ENCODE peak calls at places on chromosome 21, in nine cellular contexts. N is K562, E is PC-3, L is upper lobe of right lung, R is mammary epithelial cell, O is cardiac muscle cell, F is cardiac fibroblast, A is GM06990, C is dorsolateral prefrontal cortex. D is an unnamed sample.

GRCh38 chr21:16865612-16866011 is 647.2 kb upstream of the CXADR start:
- DNase-seq in N (no peak), E (no peak), L (no peak), R (no peak), O (no peak), F (no peak), A (no peak), C (no peak), D (no peak)

GRCh38 chr21:17523007-17523451 is 10.2 kb downstream of the CXADR start:
- DNase-seq in N (no peak), E (peak; percentile 63), L (no peak), R (no peak), O (no peak), F (no peak), A (no peak), C (no peak), D (no peak)

GRCh38 chr21:18235545-18235944 is 9.1 kb upstream of the CHODL start:
- DNase-seq in N (no peak), E (no peak), L (no peak), R (no peak), O (no peak), F (no peak), A (no peak), C (no peak), D (no peak)

GRCh38 chr21:18499761-18500376 is 96.3 kb upstream of the TMPRSS15 start:
- DNase-seq in N (peak; percentile 4), E (peak; percentile 69), L (no peak), R (no peak), O (peak; percentile 50), F (peak; percentile 49), A (peak; percentile 2), C (peak; percentile 54), D (no peak)

GRCh38 chr21:16193758-16194606 is 464.2 kb downstream of the USP25 start:
- DNase-seq in N (no peak), E (peak; percentile 35), L (peak; percentile 73), R (peak; percentile 61), O (peak; percentile 87), F (peak; percentile 84), A (peak; percentile 53), C (peak; percentile 87), D (peak; percentile 34)

GRCh38 chr21:16195896-16196443 is 466.2 kb downstream of the USP25 start:
- DNase-seq in N (no peak), E (no peak), L (no peak), R (peak; percentile 1), O (peak; percentile 33), F (peak; percentile 20), A (no peak), C (no peak), D (no peak)

GRCh38 chr21:39647476-39647875 is 34.7 kb downstream of the B3GALT5 start:
- DNase-seq in N (no peak), E (peak; percentile 79), L (no peak), R (no peak), O (no peak), F (no peak), A (no peak), C (no peak), D (no peak)

GRCh38 chr21:27674037-27674436 is 707.1 kb upstream of the ADAMTS5 start:
- DNase-seq in N (no peak), E (peak; percentile 31), L (no peak), R (peak; percentile 83), O (peak; percentile 87), F (peak; percentile 71), A (no peak), C (no peak), D (peak; percentile 76)

GRCh38 chr21:44065428-44065827 is 41.8 kb upstream of the PWP2 start:
- DNase-seq in N (no peak), E (no peak), L (no peak), R (no peak), O (peak; percentile 63), F (peak; percentile 31), A (no peak), C (no peak), D (no peak)

GRCh38 chr21:25176637-25177412 is 430.5 kb downstream of the MRPL39 start:
- DNase-seq in N (no peak), E (peak; percentile 36), L (no peak), R (no peak), O (no peak), F (no peak), A (peak; percentile 73), C (no peak), D (no peak)

GRCh38 chr21:28900481-28900880 is 92.2 kb downstream of the LTN1 start:
- DNase-seq in N (no peak), E (no peak), L (no peak), R (no peak), O (no peak), F (no peak), A (no peak), C (no peak), D (no peak)

GRCh38 chr21:35428489-35428888 is 379.4 kb upstream of the RUNX1 start:
- DNase-seq in N (no peak), E (no peak), L (peak; percentile 69), R (no peak), O (peak; percentile 67), F (peak; percentile 62), A (no peak), C (no peak), D (no peak)

GRCh38 chr21:40841524-40842196 is 5.3 kb downstream of the DSCAM start:
- DNase-seq in N (no peak), E (peak; percentile 57), L (peak; percentile 80), R (peak; percentile 42), O (no peak), F (no peak), A (no peak), C (peak; percentile 69), D (no peak)

GRCh38 chr21:32549861-32550260 is 35.5 kb downstream of the TCP10L start:
- DNase-seq in N (no peak), E (no peak), L (no peak), R (no peak), O (no peak), F (no peak), A (no peak), C (no peak), D (no peak)

GRCh38 chr21:17444828-17445227 is 68.0 kb upstream of the CXADR start:
- DNase-seq in N (no peak), E (no peak), L (no peak), R (no peak), O (no peak), F (no peak), A (no peak), C (no peak), D (no peak)

GRCh38 chr21:29904359-29905282 is 35.2 kb downstream of the GRIK1 start:
- DNase-seq in N (no peak), E (peak; percentile 24), L (no peak), R (peak; percentile 20), O (no peak), F (no peak), A (no peak), C (no peak), D (no peak)

GRCh38 chr21:31276663-31277062 is 67.4 kb downstream of the TIAM1 start:
- DNase-seq in N (no peak), E (no peak), L (no peak), R (no peak), O (no peak), F (no peak), A (no peak), C (no peak), D (no peak)

GRCh38 chr21:26850116-26850643 is 5.0 kb upstream of the ADAMTS1 start:
- DNase-seq in N (no peak), E (peak; percentile 80), L (no peak), R (peak; percentile 32), O (peak; percentile 76), F (peak; percentile 73), A (no peak), C (no peak), D (no peak)

GRCh38 chr21:42258885-42259407 is 40.0 kb downstream of the ABCG1 start:
- DNase-seq in N (no peak), E (no peak), L (no peak), R (no peak), O (no peak), F (no peak), A (no peak), C (peak; percentile 80), D (no peak)
- TF ChIP-seq CTCF in N (no peak), E (peak; percentile 18), L (no peak), R (no peak), O (no peak), F (no peak), A (no peak), C (peak; percentile 15), D (no peak)

DNA sequence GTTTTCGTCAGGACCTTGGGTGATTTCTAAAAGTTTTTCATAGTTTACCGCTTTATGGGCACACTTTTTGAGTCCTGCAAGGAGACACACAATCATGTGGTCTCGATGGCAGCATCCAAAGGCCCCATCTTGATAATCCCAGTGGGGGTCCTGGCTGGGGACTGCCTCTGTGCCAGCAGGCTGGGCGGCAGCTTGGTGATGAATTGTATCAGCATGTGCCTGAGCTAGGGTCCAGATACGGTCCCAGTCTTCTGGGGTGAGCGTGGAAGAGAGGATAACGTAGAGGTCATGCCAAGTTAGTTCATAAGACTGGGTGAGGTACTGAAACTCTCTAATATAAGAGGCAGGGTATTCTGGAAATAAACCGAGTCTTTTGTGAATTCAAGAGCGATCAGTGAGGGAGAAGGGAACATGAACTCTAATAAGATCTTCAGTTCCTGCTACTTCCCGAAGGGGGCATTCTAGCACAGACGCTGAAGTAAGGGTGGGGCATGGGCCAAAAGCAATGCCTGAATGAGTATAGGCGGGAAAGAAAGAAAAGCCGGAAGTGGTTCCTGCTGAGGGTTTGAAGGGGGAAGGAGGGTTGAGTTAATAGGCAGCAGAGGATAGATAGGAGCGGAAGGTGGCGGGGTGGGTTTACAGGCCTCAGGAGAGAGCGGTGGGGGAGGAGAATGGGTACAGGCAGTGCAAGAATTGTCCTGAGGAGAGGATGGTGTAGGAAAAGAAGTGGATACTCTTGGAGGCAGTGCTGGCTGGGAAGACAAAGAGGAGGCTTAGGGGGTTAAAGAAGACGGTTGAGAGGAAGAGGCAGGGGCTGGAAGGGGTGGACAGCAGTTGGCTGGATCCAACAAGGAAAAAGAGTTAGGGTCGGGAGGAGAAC is 1.6 kb downstream of the ERVH48-1 start:
- DNase-seq in N (peak; percentile 95), E (peak; percentile 96), L (peak; percentile 69), R (peak; percentile 78), O (peak; percentile 91), F (peak; percentile 92), A (peak; percentile 50), C (peak; percentile 78), D (peak; percentile 33)
- H3K4me3 ChIP-seq in N (no peak overlapping the region), E (no peak overlapping the region), L (no peak overlapping the region), R (no peak overlapping the region), O (no peak overlapping the region), F (no peak overlapping the region), A (no peak overlapping the region), C (peak overlapping the region; percentile 6), D (no peak overlapping the region)

DNA sequence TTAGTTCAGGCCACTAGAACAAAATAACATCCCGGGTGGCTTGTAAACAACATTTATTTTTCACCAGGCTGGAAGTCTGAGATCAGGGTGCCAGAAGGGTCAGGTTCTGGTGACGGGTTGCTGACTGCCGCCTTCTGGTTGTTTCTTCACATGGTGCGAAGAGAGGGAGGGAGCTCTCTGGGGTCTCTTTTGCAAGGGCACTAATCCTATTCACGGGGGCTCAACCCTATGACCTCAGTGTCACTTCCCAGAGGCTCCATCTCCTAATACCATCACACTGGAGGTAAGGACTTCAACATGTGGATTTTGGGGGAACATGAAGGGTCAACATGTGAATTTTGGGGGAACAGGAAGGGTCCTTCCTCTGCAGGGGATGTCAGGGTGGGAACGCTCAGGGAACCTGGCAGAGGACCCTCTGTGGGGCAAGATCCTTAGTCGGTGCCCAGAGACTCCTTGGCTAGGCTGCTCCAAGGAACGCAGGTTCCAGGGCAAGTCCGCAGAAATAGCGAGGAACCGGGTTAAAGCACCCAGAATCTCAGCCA is 8.7 kb upstream of the C2CD2 start:
- DNase-seq in N (no peak), E (no peak), L (no peak), R (no peak), O (no peak), F (no peak), A (no peak), C (no peak), D (no peak)
- TF ChIP-seq CTCF in N (no peak), E (no peak), L (no peak), R (no peak), O (no peak), F (no peak), A (no peak), C (no peak), D (no peak)

GRCh38 chr21:45753445-45753844 is 109.9 kb downstream of the PCBP3 start:
- DNase-seq in N (no peak), E (no peak), L (no peak), R (no peak), O (no peak), F (no peak), A (no peak), C (no peak), D (no peak)
- H3K4me3 ChIP-seq in N (no peak overlapping the region), E (no peak overlapping the region), L (no peak overlapping the region), R (no peak overlapping the region), O (no peak overlapping the region), F (no peak overlapping the region), A (no peak overlapping the region), C (no peak overlapping the region), D (no peak overlapping the region)